ENCODE peak calls at places on chromosomes 1 and 21, in nine cellular contexts. S is CD8-positive, alpha-beta T cell; T is T-helper 9 cell; K is NCI-H345; L is left ventricle myocardium inferior; J is HFFc6; G is dorsolateral prefrontal cortex; Y is GOT3; V is GM03348. C is an unnamed sample.
A peak's percentile ranks its signal among the peaks of the same experiment; 100 is the strongest.

GRCh38 chr1:115670476-115671175 is 28.9 kb downstream of the VANGL1 start:
- DNase-seq in S (no peak), T (no peak), G (no peak), J (no peak), V (no peak), L (no peak), Y (no peak), K (peak; percentile 85), C (no peak)

GRCh38 chr1:216531308-216532239 is 108.3 kb upstream of the USH2A start:
- DNase-seq in Y (no peak), T (no peak), S (no peak), G (no peak), K (peak; percentile 47), V (peak; percentile 22), J (peak; percentile 7), L (no peak), C (peak; percentile 48)

GRCh38 chr1:99247199-99247598 is 17.1 kb upstream of the PLPPR4 start:
- DNase-seq in Y (no peak), G (no peak), K (no peak), L (no peak), T (no peak), S (no peak), J (no peak), V (no peak), C (no peak)

GRCh38 chr1:218351617-218352438 is 6.7 kb downstream of the TGFB2 start:
- DNase-seq in J (no peak), Y (no peak), K (no peak), T (peak; percentile 3), G (no peak), V (peak; percentile 45), L (no peak), S (no peak), C (peak; percentile 31)

GRCh38 chr1:153793261-153793972 is 18.2 kb downstream of the SLC27A3 start:
- DNase-seq in J (no peak), Y (no peak), K (no peak), S (no peak), T (no peak), V (no peak), G (no peak), L (no peak), C (no peak)

GRCh38 chr21:15057290-15057689 is 7.5 kb downstream of the NRIP1 start:
- DNase-seq in Y (no peak), L (no peak), G (no peak), J (no peak), K (no peak), V (no peak), T (no peak), S (no peak), C (no peak)

GRCh38 chr1:33060579-33061083 is 20.3 kb upstream of the AZIN2 start:
- DNase-seq in G (peak; percentile 50), S (no peak), T (no peak), Y (peak; percentile 45), L (peak; percentile 78), V (peak; percentile 90), K (no peak), J (peak; percentile 79), C (peak; percentile 92)

GRCh38 chr1:174068000-174068399 is 45.8 kb upstream of the RC3H1 start:
- DNase-seq in L (no peak), Y (no peak), K (no peak), S (no peak), T (no peak), J (no peak), V (no peak), G (no peak), C (no peak)

GRCh38 chr1:145777357-145778145 is 46.3 kb downstream of the RNF115 start:
- DNase-seq in S (no peak), L (no peak), Y (no peak), T (no peak), J (no peak), K (no peak), V (peak; percentile 12), G (no peak), C (no peak)

GRCh38 chr1:164617607-164618564 is 58.9 kb downstream of the PBX1 start:
- DNase-seq in T (no peak), G (no peak), K (peak; percentile 39), Y (no peak), J (peak; percentile 41), L (no peak), V (peak; percentile 43), S (no peak), C (no peak)

GRCh38 chr1:26861286-26861701 is 1.7 kb upstream of the SFN start:
- DNase-seq in J (peak; percentile 54), V (peak; percentile 42), L (no peak), K (peak; percentile 1), Y (no peak), G (no peak), S (no peak), T (no peak), C (no peak)

GRCh38 chr1:200033511-200034261 is 6.2 kb downstream of the NR5A2 start:
- DNase-seq in G (no peak), T (no peak), K (no peak), L (no peak), V (no peak), S (no peak), Y (no peak), J (no peak), C (no peak)

GRCh38 chr1:35047188-35047858 is 15.6 kb upstream of the ZMYM6 start:
- DNase-seq in G (no peak), Y (peak; percentile 24), L (no peak), V (peak; percentile 87), J (peak; percentile 91), K (no peak), T (no peak), S (no peak), C (peak; percentile 69)

GRCh38 chr1:22420456-22421053 is 31.1 kb upstream of the ZBTB40 start:
- DNase-seq in J (peak; percentile 70), G (peak; percentile 81), Y (peak; percentile 35), T (peak; percentile 28), K (peak; percentile 85), L (peak; percentile 80), V (peak; percentile 93), S (peak; percentile 65), C (peak; percentile 76)

GRCh38 chr1:188937965-188938551 is 1539.6 kb downstream of the BRINP3 start:
- DNase-seq in S (no peak), G (no peak), T (no peak), K (no peak), Y (no peak), J (no peak), V (no peak), L (no peak), C (no peak)

GRCh38 chr1:101003012-101003650 is 22.5 kb downstream of the DPH5 start:
- DNase-seq in T (no peak), V (no peak), K (no peak), J (no peak), G (no peak), L (no peak), Y (no peak), S (no peak), C (no peak)

GRCh38 chr1:182633657-182634281 is 29.6 kb upstream of the RGS16 start:
- DNase-seq in K (peak; percentile 64), G (no peak), J (no peak), Y (no peak), S (no peak), T (no peak), L (no peak), V (no peak), C (no peak)

GRCh38 chr1:187734427-187734826 is 905.7 kb downstream of the PLA2G4A start:
- DNase-seq in L (no peak), T (no peak), J (no peak), S (no peak), K (no peak), V (no peak), Y (no peak), G (no peak), C (no peak)

GRCh38 chr1:160078392-160079195 is 2.7 kb upstream of the KCNJ9 start:
- DNase-seq in G (peak; percentile 67), S (peak; percentile 71), K (no peak), V (peak; percentile 73), T (peak; percentile 48), Y (no peak), L (no peak), J (peak; percentile 10), C (peak; percentile 41)

GRCh38 chr1:184945034-184945433 is 29.3 kb downstream of the NIBAN1 start:
- DNase-seq in Y (no peak), L (no peak), J (no peak), G (no peak), T (no peak), S (no peak), K (no peak), V (no peak), C (no peak)

GRCh38 chr1:71780681-71781080 is 501.7 kb downstream of the NEGR1 start:
- DNase-seq in L (no peak), J (no peak), G (no peak), Y (no peak), V (no peak), S (no peak), K (no peak), T (no peak), C (no peak)

GRCh38 chr1:214154596-214155261 is 126.2 kb upstream of the SMYD2 start:
- DNase-seq in T (no peak), G (no peak), L (no peak), J (no peak), K (no peak), Y (no peak), V (no peak), S (no peak), C (no peak)

GRCh38 chr1:1309525-1310385 is 1.4 kb downstream of the PUSL1 start:
- DNase-seq in V (no peak), J (no peak), T (no peak), S (no peak), L (no peak), G (no peak), K (no peak), Y (no peak), C (no peak)

GRCh38 chr1:96472471-96472870 is 249.1 kb upstream of the PTBP2 start:
- DNase-seq in T (no peak), J (no peak), K (no peak), L (no peak), G (no peak), Y (no peak), V (peak; percentile 46), S (no peak), C (no peak)

GRCh38 chr1:147246044-147246690 is 3.7 kb downstream of the CHD1L start:
- DNase-seq in Y (no peak), G (no peak), T (no peak), S (no peak), L (no peak), V (no peak), J (no peak), K (no peak), C (no peak)

GRCh38 chr1:121408354-121408753 is 223.6 kb downstream of the SRGAP2C start:
- DNase-seq in L (no peak), T (no peak), S (no peak), Y (no peak), J (no peak), K (no peak), V (no peak), G (no peak), C (no peak)

GRCh38 chr1:108609483-108610066 is 49.7 kb downstream of the EEIG2 start:
- DNase-seq in Y (no peak), J (no peak), T (no peak), S (no peak), L (no peak), G (no peak), K (peak; percentile 91), V (no peak), C (no peak)

GRCh38 chr1:8047686-8048522 is 21.8 kb upstream of the ERRFI1 start:
- DNase-seq in T (no peak), J (peak; percentile 74), Y (no peak), G (no peak), S (no peak), V (peak; percentile 57), K (no peak), L (peak; percentile 36), C (peak; percentile 72)

GRCh38 chr1:203534526-203534925 is 40.6 kb downstream of the OPTC start:
- DNase-seq in Y (peak; percentile 11), S (no peak), J (peak; percentile 98), K (no peak), V (peak; percentile 81), L (peak; percentile 38), G (no peak), T (no peak), C (peak; percentile 98)

GRCh38 chr1:234760303-234760723 is 150.3 kb upstream of the IRF2BP2 start:
- DNase-seq in K (no peak), G (no peak), J (no peak), T (no peak), S (no peak), V (no peak), Y (no peak), L (no peak), C (no peak)

GRCh38 chr1:181100015-181100905 is 11.8 kb downstream of the IER5 start:
- DNase-seq in S (no peak), T (no peak), J (peak; percentile 61), G (no peak), V (no peak), L (no peak), K (no peak), Y (no peak), C (no peak)